ENCODE peak calls at places on chromosomes 3 and 15, in seven cellular contexts. R, Q, S, H, G, M and K are unnamed samples.

GRCh38 chr3:135513106-135514063 is 452.1 kb upstream of the PPP2R3A start:
- DNase-seq in R (peak; percentile 86), Q (no peak), S (peak; percentile 10), H (no peak), G (peak; percentile 60), M (peak; percentile 6), K (no peak)

GRCh38 chr3:183085634-183086390 is 13.5 kb downstream of the MCCC1 start:
- DNase-seq in R (peak; percentile 19), Q (no peak), S (no peak), H (no peak), G (no peak), M (peak; percentile 27), K (no peak)

GRCh38 chr3:12194669-12195161 is 36.0 kb upstream of the TIMP4 start:
- DNase-seq in R (peak; percentile 73), Q (no peak), S (no peak), H (no peak), G (peak; percentile 86), M (peak; percentile 36), K (no peak)

GRCh38 chr3:85172001-85172400 is 213.2 kb downstream of the CADM2 start:
- DNase-seq in R (no peak), Q (no peak), S (no peak), H (no peak), G (no peak), M (no peak), K (no peak)

GRCh38 chr15:45535486-45536042 is 13.0 kb upstream of the SLC30A4 start:
- DNase-seq in R (no peak), Q (no peak), S (no peak), H (no peak), G (no peak), M (no peak), K (no peak)

GRCh38 chr3:159191454-159191853 is 389.6 kb downstream of the MFSD1 start:
- DNase-seq in R (peak; percentile 90), Q (no peak), S (peak; percentile 64), H (no peak), G (peak; percentile 7), M (peak; percentile 51), K (no peak)

GRCh38 chr15:31302029-31302657 is 24.5 kb upstream of the KLF13 start:
- DNase-seq in R (no peak), Q (no peak), S (no peak), H (no peak), G (no peak), M (no peak), K (no peak)

GRCh38 chr15:69704229-69704628 is 251.6 kb downstream of the RPLP1 start:
- DNase-seq in R (peak; percentile 2), Q (no peak), S (no peak), H (no peak), G (no peak), M (no peak), K (no peak)

GRCh38 chr3:111845996-111846395 is 13.1 kb upstream of the PHLDB2 start:
- DNase-seq in R (peak; percentile 74), Q (no peak), S (no peak), H (no peak), G (no peak), M (peak; percentile 67), K (no peak)

GRCh38 chr3:171458056-171458856 is 1.9 kb downstream of the TNIK start:
- DNase-seq in R (no peak), Q (no peak), S (no peak), H (no peak), G (no peak), M (no peak), K (no peak)

GRCh38 chr3:31157028-31157694 is 262.7 kb upstream of the GADL1 start:
- DNase-seq in R (peak; percentile 11), Q (no peak), S (no peak), H (no peak), G (no peak), M (no peak), K (no peak)

GRCh38 chr15:31525296-31525695 is 198.7 kb downstream of the KLF13 start:
- DNase-seq in R (no peak), Q (peak; percentile 7), S (no peak), H (no peak), G (no peak), M (no peak), K (no peak)

GRCh38 chr3:81666502-81667121 is 94.8 kb downstream of the GBE1 start:
- DNase-seq in R (peak; percentile 43), Q (no peak), S (no peak), H (no peak), G (no peak), M (peak; percentile 67), K (no peak)

GRCh38 chr15:84873997-84874396 is 10.5 kb upstream of the SLC28A1 start:
- DNase-seq in R (no peak), Q (no peak), S (no peak), H (no peak), G (no peak), M (no peak), K (no peak)
- H3K4me3 ChIP-seq in R (no peak overlapping the region), Q (no peak overlapping the region), S (no peak overlapping the region), H (no peak overlapping the region), G (no peak overlapping the region), M (no peak overlapping the region), K (no peak overlapping the region)

GRCh38 chr3:129001817-129002572 is 891 bp downstream of the EFCC1 start:
- DNase-seq in R (peak; percentile 30), Q (no peak), S (no peak), H (no peak), G (no peak), M (no peak), K (peak; percentile 36)
- H3K4me3 ChIP-seq in R (no peak overlapping the region), Q (peak overlapping the region; percentile 50), S (no peak overlapping the region), H (peak overlapping the region; percentile 75), G (no peak overlapping the region), M (no peak overlapping the region), K (peak overlapping the region; percentile 43)

GRCh38 chr15:22240403-22240802 is 160.1 kb downstream of the OR4M2 start:
- DNase-seq in R (no peak), Q (no peak), S (no peak), H (no peak), G (no peak), M (no peak), K (no peak)
- H3K4me3 ChIP-seq in R (no peak overlapping the region), Q (no peak overlapping the region), S (no peak overlapping the region), H (no peak overlapping the region), G (no peak overlapping the region), M (no peak overlapping the region), K (no peak overlapping the region)

GRCh38 chr3:134483195-134483890 is 2.4 kb downstream of the ANAPC13 start:
- DNase-seq in R (peak; percentile 87), Q (no peak), S (no peak), H (no peak), G (no peak), M (peak; percentile 70), K (no peak)
- H3K4me3 ChIP-seq in R (peak overlapping the region; percentile 12), Q (no peak overlapping the region), S (no peak overlapping the region), H (no peak overlapping the region), G (no peak overlapping the region), M (peak overlapping the region; percentile 8), K (no peak overlapping the region)

GRCh38 chr3:58742239-58742638 is 75.7 kb upstream of the FAM3D start:
- DNase-seq in R (no peak), Q (no peak), S (no peak), H (no peak), G (no peak), M (no peak), K (no peak)
- H3K4me3 ChIP-seq in R (no peak overlapping the region), Q (no peak overlapping the region), S (no peak overlapping the region), H (no peak overlapping the region), G (no peak overlapping the region), M (no peak overlapping the region), K (no peak overlapping the region)

GRCh38 chr3:9949115-9949514 is 3.1 kb downstream of the PRRT3 start:
- DNase-seq in R (no peak), Q (no peak), S (no peak), H (no peak), G (no peak), M (no peak), K (peak; percentile 69)

GRCh38 chr3:9951962-9952805 is at the start of gene PRRT3:
- DNase-seq in R (peak; percentile 78), Q (no peak), S (no peak), H (peak; percentile 63), G (no peak), M (peak; percentile 44), K (no peak)

GRCh38 chr3:9951598-9951961 is 628 bp downstream of the PRRT3 start:
- DNase-seq in R (no peak), Q (no peak), S (no peak), H (no peak), G (no peak), M (no peak), K (peak; percentile 23)

GRCh38 chr3:9949626-9950025 is 2.6 kb downstream of the PRRT3 start:
- DNase-seq in R (no peak), Q (no peak), S (no peak), H (no peak), G (no peak), M (no peak), K (no peak)

DNA sequence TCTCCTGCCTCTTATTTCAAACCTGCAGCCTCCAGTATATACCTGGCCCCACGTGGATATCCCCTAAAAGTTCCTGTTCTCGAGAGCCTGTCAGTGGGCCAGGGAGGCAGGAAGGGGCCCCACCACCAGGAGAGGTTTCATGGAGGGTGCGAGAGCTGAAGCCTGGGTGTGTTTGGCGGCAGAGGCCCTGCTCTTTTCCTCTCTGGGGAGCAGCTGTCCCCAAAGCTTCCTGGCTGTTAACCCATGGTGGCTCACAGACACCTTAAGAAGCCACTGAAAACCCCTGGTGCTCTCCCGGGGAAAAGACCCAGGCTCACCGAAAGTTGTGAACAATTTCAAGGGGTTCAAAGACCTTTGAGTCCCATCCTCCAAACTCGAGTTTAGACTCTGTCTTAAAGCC is 1.1 kb downstream of the PRRT3 start:
- DNase-seq in R (no peak), Q (no peak), S (no peak), H (no peak), G (no peak), M (no peak), K (peak; percentile 30)
- H3K4me3 ChIP-seq in R (no peak overlapping the region), Q (no peak overlapping the region), S (no peak overlapping the region), H (no peak overlapping the region), G (no peak overlapping the region), M (no peak overlapping the region), K (no peak overlapping the region)

GRCh38 chr3:129386984-129387383 is 41.5 kb downstream of the EFCAB12 start:
- DNase-seq in R (no peak), Q (no peak), S (no peak), H (no peak), G (no peak), M (no peak), K (no peak)
- H3K4me3 ChIP-seq in R (no peak overlapping the region), Q (no peak overlapping the region), S (no peak overlapping the region), H (no peak overlapping the region), G (no peak overlapping the region), M (no peak overlapping the region), K (no peak overlapping the region)

DNA sequence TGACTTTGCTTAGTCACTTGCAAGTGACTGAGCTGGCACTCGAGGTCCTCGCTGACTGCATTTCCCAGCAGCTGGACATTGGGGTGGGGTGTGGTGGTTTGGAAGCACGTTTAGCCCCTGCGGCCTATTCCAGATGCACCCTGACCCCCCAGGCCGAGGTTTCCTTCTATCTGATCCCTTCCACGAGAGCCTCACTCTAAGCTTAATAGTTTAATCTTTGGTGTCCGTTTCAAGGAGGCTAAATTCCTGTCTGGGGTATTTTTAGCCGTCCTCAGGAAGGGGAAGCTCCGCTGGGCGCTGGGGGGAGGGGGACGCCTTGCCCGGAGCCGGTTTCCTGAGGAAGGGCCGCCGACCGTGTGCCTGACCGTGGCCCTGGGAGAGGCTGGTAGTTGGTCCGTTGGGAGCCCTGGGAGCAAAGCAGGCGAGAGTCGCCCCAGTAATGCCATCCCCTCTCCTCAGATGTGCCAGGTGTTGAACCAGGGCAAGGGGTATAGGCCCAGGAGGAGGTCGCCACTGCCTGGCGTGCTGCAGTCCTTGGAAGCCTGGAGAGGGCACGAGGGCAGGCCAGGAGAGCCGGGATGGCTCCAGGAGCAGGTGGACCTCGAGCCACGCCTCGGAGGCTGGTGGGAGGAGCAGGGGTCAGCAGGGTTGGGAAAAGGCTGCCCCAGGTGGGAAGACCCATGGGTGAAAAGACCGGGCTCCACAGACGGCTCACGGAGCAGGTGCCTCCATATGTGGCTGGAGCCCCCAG is 37.2 kb downstream of the IDH2 start:
- DNase-seq in R (no peak), Q (no peak), S (no peak), H (peak; percentile 85), G (no peak), M (no peak), K (peak; percentile 89)
- H3K4me3 ChIP-seq in R (no peak overlapping the region), Q (no peak overlapping the region), S (no peak overlapping the region), H (peak overlapping the region; percentile 20), G (no peak overlapping the region), M (no peak overlapping the region), K (no peak overlapping the region)